ENCODE peak calls at places on chromosomes 6 and 20, in ten cellular contexts. L is fibroblast of lung, X is upper lobe of left lung, D is psoas muscle, O is PC-3, J is lower lobe of right lung, A is aorta, Z is Peyer's patch, P is K562, M is IMR-90. F is an unnamed sample. For H3K36me3, the result is how much of the 10 kb centered on the place peaks cover.

GRCh38 chr6:125393449-125393858 is 91.7 kb upstream of the HDDC2 start:
- DNase-seq in L (no peak), X (no peak), D (no peak), O (no peak), J (no peak), A (no peak), Z (no peak), P (no peak), M (no peak), F (no peak)

GRCh38 chr20:35711588-35712209 is 12.5 kb downstream of the ROMO1 start:
- DNase-seq in L (no peak), X (no peak), D (no peak), O (no peak), J (no peak), A (no peak), Z (no peak), P (no peak), M (no peak), F (no peak)

GRCh38 chr6:130794010-130794675 is 33.1 kb upstream of the SMLR1 start:
- DNase-seq in L (no peak), X (no peak), D (no peak), O (no peak), J (no peak), A (no peak), Z (no peak), P (no peak), M (no peak), F (no peak)

GRCh38 chr6:164929155-164929977 is 380.0 kb downstream of the C6orf118 start:
- DNase-seq in L (no peak), X (no peak), D (no peak), O (no peak), J (no peak), A (no peak), Z (no peak), P (no peak), M (no peak), F (no peak)

GRCh38 chr6:147615659-147616456 is 107.4 kb downstream of the SAMD5 start:
- DNase-seq in L (peak), X (no peak), D (no peak), O (no peak), J (no peak), A (no peak), Z (no peak), P (no peak), M (peak), F (no peak)

GRCh38 chr20:36728986-36729385 is 16.9 kb downstream of the NDRG3 start:
- DNase-seq in L (no peak), X (no peak), D (no peak), O (peak), J (no peak), A (no peak), Z (no peak), P (no peak), M (peak), F (no peak)

GRCh38 chr6:6057442-6058053 is 50.8 kb upstream of the NRN1 start:
- DNase-seq in L (peak), X (no peak), D (no peak), O (peak), J (no peak), A (no peak), Z (no peak), P (peak), M (no peak), F (peak)

GRCh38 chr20:58824843-58825242 is 25.9 kb downstream of the GNAS-AS1 start:
- DNase-seq in L (no peak), X (no peak), D (no peak), O (no peak), J (no peak), A (no peak), Z (no peak), P (no peak), M (no peak), F (no peak)

GRCh38 chr6:105402090-105402980 is 547 bp downstream of the PREP start:
- DNase-seq in L (peak), X (no peak), D (no peak), O (peak), J (no peak), A (no peak), Z (no peak), P (peak), M (peak), F (peak)

GRCh38 chr6:151652338-151652737 is 155.1 kb upstream of the ESR1 start:
- DNase-seq in L (no peak), X (no peak), D (peak), O (no peak), J (no peak), A (no peak), Z (no peak), P (no peak), M (no peak), F (no peak)

GRCh38 chr20:46787986-46788762 is 78.7 kb downstream of the SLC2A10 start:
- DNase-seq in L (no peak), X (no peak), D (no peak), O (no peak), J (no peak), A (no peak), Z (no peak), P (no peak), M (no peak), F (no peak)

GRCh38 chr20:63544958-63545516 is 2.5 kb downstream of the SRMS start:
- DNase-seq in L (no peak), X (peak), D (no peak), O (peak), J (no peak), A (no peak), Z (no peak), P (no peak), M (no peak), F (no peak)

GRCh38 chr20:10637062-10637559 is 36.7 kb downstream of the JAG1 start:
- DNase-seq in L (peak), X (peak), D (peak), O (no peak), J (no peak), A (peak), Z (no peak), P (no peak), M (peak), F (no peak)

GRCh38 chr20:2116170-2116940 is 14.7 kb downstream of the STK35 start:
- DNase-seq in L (no peak), X (no peak), D (no peak), O (no peak), J (no peak), A (no peak), Z (no peak), P (no peak), M (no peak), F (no peak)
- H3K36me3 ChIP-seq in L (under half), X (under half), D (under half), O (under half), J (under half), A (under half), Z (under half), P (half or more), M (under half), F (under half)

DNA sequence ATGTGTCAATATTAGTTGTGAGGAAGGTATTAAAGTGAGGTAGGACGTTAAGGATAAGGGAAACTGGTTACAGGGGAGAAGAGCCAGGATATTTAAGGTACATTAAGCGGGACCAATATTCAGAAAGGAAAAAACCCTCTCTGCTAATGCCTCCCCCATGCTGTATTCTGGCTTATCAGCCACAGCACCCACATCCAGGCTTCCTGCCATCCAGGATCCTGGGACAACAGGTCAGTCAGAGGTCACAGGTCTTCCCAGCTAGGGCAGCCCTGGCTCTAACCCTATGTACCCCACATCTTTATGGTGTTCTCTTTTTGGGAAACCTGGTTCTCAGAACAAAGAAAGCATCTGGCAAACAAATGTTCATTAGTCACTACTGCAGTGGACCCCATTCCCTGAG is 5.3 kb downstream of the DDRGK1 start:
- DNase-seq in L (no peak), X (no peak), D (no peak), O (no peak), J (no peak), A (no peak), Z (no peak), P (no peak), M (no peak), F (no peak)
- H3K36me3 ChIP-seq in L (under half), X (half or more), D (under half), O (half or more), J (half or more), A (under half), Z (half or more), P (half or more), M (under half), F (half or more)

DNA sequence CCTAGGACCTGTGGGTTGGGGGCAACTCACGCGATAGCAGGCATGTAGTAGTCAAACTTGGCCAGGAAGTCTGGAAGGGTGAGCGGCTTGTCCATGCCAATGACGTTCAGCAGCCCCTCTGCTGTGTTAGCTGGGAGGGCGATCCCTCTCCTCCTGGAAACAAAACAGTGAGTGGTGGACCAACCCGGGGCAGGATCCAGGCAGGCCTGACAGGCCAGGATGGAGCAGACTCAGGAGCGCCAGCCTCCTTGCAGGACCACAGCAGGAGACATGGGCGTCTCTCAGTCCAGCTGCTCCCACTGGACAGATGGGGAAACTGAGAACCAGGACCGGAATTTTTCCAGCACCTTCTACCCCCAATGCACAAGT is 22.5 kb downstream of the ADA start:
- DNase-seq in L (no peak), X (no peak), D (no peak), O (no peak), J (no peak), A (no peak), Z (no peak), P (no peak), M (no peak), F (no peak)
- H3K36me3 ChIP-seq in L (under half), X (under half), D (under half), O (under half), J (under half), A (under half), Z (under half), P (under half), M (under half), F (under half)

GRCh38 chr6:89688328-89688727 is 49.8 kb upstream of the LYRM2 start:
- DNase-seq in L (no peak), X (no peak), D (no peak), O (no peak), J (no peak), A (no peak), Z (no peak), P (no peak), M (no peak), F (no peak)
- H3K36me3 ChIP-seq in L (under half), X (half or more), D (under half), O (under half), J (half or more), A (under half), Z (half or more), P (half or more), M (half or more), F (half or more)

GRCh38 chr20:34109442-34109841 is 2.6 kb downstream of the EIF2S2 start:
- DNase-seq in L (no peak), X (no peak), D (no peak), O (no peak), J (no peak), A (no peak), Z (no peak), P (no peak), M (no peak), F (no peak)

GRCh38 chr20:34108616-34109174 is 3.3 kb downstream of the EIF2S2 start:
- DNase-seq in L (no peak), X (no peak), D (no peak), O (no peak), J (no peak), A (no peak), Z (no peak), P (no peak), M (no peak), F (no peak)

GRCh38 chr20:34111057-34111711 is 859 bp downstream of the EIF2S2 start:
- DNase-seq in L (peak), X (no peak), D (peak), O (peak), J (no peak), A (no peak), Z (no peak), P (no peak), M (peak), F (peak)

GRCh38 chr20:34111712-34112599 is at the start of gene EIF2S2:
- DNase-seq in L (peak), X (peak), D (peak), O (peak), J (peak), A (peak), Z (peak), P (peak), M (peak), F (peak)

GRCh38 chr20:34110025-34111013 is 1.7 kb downstream of the EIF2S2 start:
- DNase-seq in L (peak), X (no peak), D (no peak), O (no peak), J (no peak), A (no peak), Z (no peak), P (no peak), M (peak), F (peak)
- H3K36me3 ChIP-seq in L (under half), X (under half), D (under half), O (under half), J (under half), A (under half), Z (under half), P (half or more), M (under half), F (under half)

GRCh38 chr6:7910654-7911344 is at the start of gene TXNDC5:
- DNase-seq in L (peak), X (peak), D (peak), O (peak), J (peak), A (peak), Z (peak), P (peak), M (peak), F (peak)

GRCh38 chr6:7909323-7910276 is 988 bp downstream of the TXNDC5 start:
- DNase-seq in L (peak), X (peak), D (peak), O (peak), J (peak), A (peak), Z (no peak), P (peak), M (peak), F (peak)

GRCh38 chr6:7911345-7911725 is 747 bp upstream of the TXNDC5 start:
- DNase-seq in L (no peak), X (no peak), D (no peak), O (peak), J (no peak), A (no peak), Z (no peak), P (no peak), M (no peak), F (no peak)

GRCh38 chr6:7912024-7912423 is 1.4 kb upstream of the TXNDC5 start:
- DNase-seq in L (no peak), X (no peak), D (peak), O (no peak), J (no peak), A (no peak), Z (no peak), P (no peak), M (no peak), F (no peak)

DNA sequence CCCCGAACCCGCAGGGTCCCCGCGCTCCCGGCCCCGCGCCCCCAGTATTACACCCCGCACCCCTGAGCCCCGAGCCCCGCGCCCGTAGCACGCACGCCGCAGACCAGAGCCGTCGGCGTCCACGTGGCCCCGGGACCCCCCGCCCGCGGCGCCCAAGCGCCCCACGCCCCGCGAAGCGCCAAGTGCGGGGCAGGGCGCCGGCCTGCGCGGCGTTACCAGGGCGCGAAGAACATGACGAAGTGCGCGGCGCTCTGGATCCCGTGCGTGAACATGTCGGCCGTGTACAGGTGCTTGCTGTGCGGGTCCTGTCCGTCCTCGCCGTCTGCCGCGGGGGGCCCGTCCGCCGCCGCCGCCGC is 312 bp downstream of the TXNDC5 start:
- DNase-seq in L (no peak), X (no peak), D (no peak), O (peak), J (no peak), A (no peak), Z (no peak), P (peak), M (no peak), F (no peak)
- H3K36me3 ChIP-seq in L (under half), X (under half), D (under half), O (under half), J (under half), A (under half), Z (under half), P (under half), M (under half), F (under half)

GRCh38 chr20:44488551-44488950 is 12.9 kb downstream of the TTPAL start:
- DNase-seq in L (no peak), X (peak), D (no peak), O (no peak), J (no peak), A (no peak), Z (no peak), P (no peak), M (no peak), F (no peak)

GRCh38 chr20:44489223-44489622 is 13.5 kb downstream of the TTPAL start:
- DNase-seq in L (no peak), X (peak), D (no peak), O (no peak), J (no peak), A (no peak), Z (no peak), P (no peak), M (no peak), F (no peak)

GRCh38 chr20:44485078-44485829 is 9.6 kb downstream of the TTPAL start:
- DNase-seq in L (no peak), X (no peak), D (no peak), O (no peak), J (no peak), A (no peak), Z (no peak), P (no peak), M (no peak), F (no peak)

GRCh38 chr20:44483112-44483511 is 7.4 kb downstream of the TTPAL start:
- DNase-seq in L (no peak), X (no peak), D (no peak), O (no peak), J (no peak), A (no peak), Z (no peak), P (no peak), M (no peak), F (no peak)

GRCh38 chr20:44485830-44486198 is 10.1 kb downstream of the TTPAL start:
- DNase-seq in L (no peak), X (no peak), D (no peak), O (no peak), J (no peak), A (no peak), Z (no peak), P (no peak), M (no peak), F (no peak)
- H3K36me3 ChIP-seq in L (under half), X (half or more), D (under half), O (under half), J (half or more), A (under half), Z (half or more), P (half or more), M (under half), F (half or more)

GRCh38 chr6:79031821-79032590 is 46.0 kb downstream of the PHIP start:
- DNase-seq in L (peak), X (no peak), D (no peak), O (no peak), J (no peak), A (no peak), Z (no peak), P (no peak), M (peak), F (no peak)

GRCh38 chr6:79033279-79033678 is 44.8 kb downstream of the PHIP start:
- DNase-seq in L (no peak), X (no peak), D (no peak), O (no peak), J (no peak), A (no peak), Z (no peak), P (no peak), M (no peak), F (no peak)

GRCh38 chr6:79030023-79030422 is 48.0 kb downstream of the PHIP start:
- DNase-seq in L (no peak), X (no peak), D (no peak), O (no peak), J (no peak), A (no peak), Z (no peak), P (no peak), M (no peak), F (no peak)

GRCh38 chr6:79028641-79029314 is 49.3 kb downstream of the PHIP start:
- DNase-seq in L (no peak), X (no peak), D (no peak), O (no peak), J (no peak), A (no peak), Z (no peak), P (no peak), M (no peak), F (no peak)

DNA sequence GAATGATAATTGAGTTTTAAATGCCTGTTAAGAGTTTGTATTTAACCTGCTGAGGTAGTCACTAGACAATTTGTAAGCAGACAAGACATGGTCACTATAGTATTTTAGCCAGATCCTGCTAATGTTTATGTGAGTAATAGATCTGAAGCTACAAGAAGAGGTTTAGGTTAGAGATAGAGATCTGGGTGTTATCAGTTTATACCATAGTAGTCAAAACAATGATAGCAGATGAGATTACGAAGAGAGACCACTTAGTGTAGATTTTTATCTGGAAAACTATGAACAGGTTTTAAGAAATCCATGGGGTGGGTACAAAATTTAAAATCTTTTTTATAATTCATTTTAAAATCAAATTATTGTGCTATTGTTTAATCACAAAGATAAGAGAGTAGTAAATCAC is 47.5 kb downstream of the PHIP start:
- DNase-seq in L (no peak), X (no peak), D (no peak), O (no peak), J (no peak), A (no peak), Z (no peak), P (no peak), M (peak), F (no peak)
- H3K36me3 ChIP-seq in L (under half), X (under half), D (under half), O (under half), J (under half), A (under half), Z (under half), P (half or more), M (under half), F (under half)